ENCODE peak calls at places on chromosomes 13 and 19, in six cellular contexts. H, K, M, G, E and A are unnamed samples.

GRCh38 chr19:13978306-13978705 is 26.0 kb downstream of the DCAF15 start:
- DNase-seq in E (peak), H (peak), M (peak), K (no peak), G (peak), A (no peak)

GRCh38 chr19:33778089-33778791 is 18.4 kb upstream of the KCTD15 start:
- DNase-seq in K (no peak), E (peak), H (peak), M (peak), G (peak), A (peak)

GRCh38 chr19:40398417-40399056 is 8.6 kb upstream of the HIPK4 start:
- DNase-seq in E (peak), K (no peak), G (peak), M (peak), H (no peak), A (no peak)

GRCh38 chr13:99655351-99656091 is 154.2 kb downstream of the TM9SF2 start:
- DNase-seq in E (peak), K (no peak), H (peak), M (no peak), G (peak), A (peak)

GRCh38 chr13:20824762-20825161 is 51.0 kb upstream of the EEF1AKMT1 start:
- DNase-seq in M (no peak), G (no peak), H (no peak), K (no peak), E (no peak), A (no peak)

GRCh38 chr19:51712461-51713081 is 11.2 kb downstream of the HAS1 start:
- DNase-seq in K (no peak), E (peak), G (peak), M (no peak), H (no peak), A (peak)

GRCh38 chr13:73198888-73199497 is 140.2 kb downstream of the KLF5 start:
- DNase-seq in M (no peak), G (peak), H (no peak), K (no peak), E (no peak), A (no peak)

GRCh38 chr13:39369161-39369890 is 233.7 kb downstream of the LHFPL6 start:
- DNase-seq in H (no peak), E (no peak), K (no peak), M (no peak), G (no peak), A (no peak)

GRCh38 chr13:99992912-99993311 is 11.3 kb downstream of the ZIC2 start:
- DNase-seq in M (no peak), K (no peak), G (peak), E (no peak), H (no peak), A (peak)

GRCh38 chr13:49649244-49649962 is 21.1 kb downstream of the ARL11 start:
- DNase-seq in E (peak), H (no peak), M (no peak), K (no peak), G (peak), A (peak)

GRCh38 chr13:78700121-78700910 is 41.4 kb upstream of the OBI1 start:
- DNase-seq in E (no peak), G (peak), M (no peak), K (no peak), H (no peak), A (peak)

GRCh38 chr13:114259974-114260373 is 21.4 kb upstream of the UPF3A start:
- DNase-seq in M (no peak), G (no peak), H (no peak), K (no peak), E (no peak), A (no peak)

GRCh38 chr19:45419396-45419795 is 4.3 kb downstream of the ERCC1 start:
- DNase-seq in M (no peak), H (no peak), E (no peak), K (no peak), G (no peak), A (no peak)

GRCh38 chr19:35042056-35042730 is 672 bp downstream of the HPN start:
- DNase-seq in K (no peak), H (no peak), M (no peak), E (no peak), G (no peak), A (no peak)

GRCh38 chr19:16441661-16442071 is 30.1 kb downstream of the EPS15L1 start:
- DNase-seq in M (no peak), H (no peak), K (no peak), E (peak), G (peak), A (peak)

GRCh38 chr13:79492918-79493594 is 12.1 kb downstream of the NDFIP2 start:
- DNase-seq in K (no peak), E (no peak), H (no peak), M (no peak), G (no peak), A (no peak)

GRCh38 chr13:33125821-33126570 is 109.8 kb downstream of the KL start:
- DNase-seq in G (peak), E (peak), M (no peak), H (peak), K (no peak), A (peak)

GRCh38 chr13:28408235-28408848 is 86.6 kb downstream of the FLT1 start:
- DNase-seq in K (no peak), H (no peak), E (no peak), M (no peak), G (no peak), A (no peak)

GRCh38 chr19:7751157-7751783 is 3.9 kb upstream of the CD209 start:
- DNase-seq in K (no peak), H (no peak), M (no peak), G (no peak), E (no peak), A (peak)

GRCh38 chr13:26695360-26695705 is 65.3 kb downstream of the GPR12 start:
- DNase-seq in M (no peak), K (no peak), E (no peak), G (no peak), H (no peak), A (no peak)

GRCh38 chr13:30037766-30038165 is 187.3 kb upstream of the UBL3 start:
- DNase-seq in M (no peak), G (no peak), E (no peak), H (peak), K (no peak), A (no peak)

GRCh38 chr19:10915511-10916091 is 12.8 kb downstream of the YIPF2 start:
- DNase-seq in M (no peak), H (peak), G (peak), K (no peak), E (no peak), A (peak)

GRCh38 chr19:958967-959685 is 25.0 kb upstream of the WDR18 start:
- DNase-seq in H (no peak), G (peak), E (no peak), K (no peak), M (no peak), A (peak)

GRCh38 chr19:34316741-34317241 is 48.2 kb upstream of the GPI start:
- DNase-seq in K (no peak), M (no peak), H (peak), G (peak), E (no peak), A (peak)

GRCh38 chr19:49712397-49712859 is 21.5 kb downstream of the CPT1C start:
- DNase-seq in H (peak), E (peak), G (peak), M (no peak), K (no peak), A (peak)

GRCh38 chr13:50387124-50387581 is 371.9 kb downstream of the KCNRG start:
- DNase-seq in M (peak), K (no peak), H (no peak), G (peak), E (peak), A (no peak)

GRCh38 chr13:24228852-24229458 is 68.4 kb downstream of the SPATA13 start:
- DNase-seq in G (peak), K (no peak), M (no peak), E (peak), H (peak), A (peak)